ENCODE peak calls at places on chromosomes 13 and 19, in ten cellular contexts. C is SK-N-SH; F is left ventricle myocardium inferior; Z is activated effector memory CD4-positive, alpha-beta T cell treated with anti-CD3 and anti-CD28 coated beads, Interleukin-2, amount 50 U/mL, for 16 hours; B is tibial nerve; Y is brain microvascular endothelial cell; H is neural crest cell; N is Right ventricle myocardium inferior; M is mammary epithelial cell; E is stimulated activated CD4-positive, alpha-beta T cell treated with anti-CD3 and anti-CD28 coated beads, TNF-alpha, amount 100 ng/mL, for 4 hours. T is an unnamed sample.

GRCh38 chr19:7784856-7785255 is 21.8 kb downstream of the CLEC4M start:
- DNase-seq in C (no peak), F (no peak), Z (no peak), B (no peak), Y (no peak), H (no peak), N (no peak), M (no peak), E (no peak), T (no peak)

GRCh38 chr19:50702870-50703829 is 16.5 kb downstream of the SHANK1 start:
- DNase-seq in C (no peak), F (no peak), Z (no peak), B (no peak), Y (no peak), H (no peak), N (no peak), M (no peak), E (no peak), T (no peak)

GRCh38 chr13:32409561-32410440 is 18.1 kb downstream of the N4BP2L1 start:
- DNase-seq in C (no peak), F (peak), Z (no peak), B (peak), Y (peak), H (no peak), N (peak), M (no peak), E (no peak), T (peak)

GRCh38 chr13:63288576-63288975 is 1872.9 kb upstream of the PCDH20 start:
- DNase-seq in C (no peak), F (no peak), Z (no peak), B (no peak), Y (no peak), H (no peak), N (no peak), M (no peak), E (no peak), T (no peak)

GRCh38 chr13:35879111-35879510 is 252.1 kb downstream of the DCLK1 start:
- DNase-seq in C (no peak), F (no peak), Z (no peak), B (no peak), Y (no peak), H (no peak), N (no peak), M (no peak), E (no peak), T (no peak)

GRCh38 chr13:106349080-106349841 is 186.2 kb downstream of the EFNB2 start:
- DNase-seq in C (peak), F (peak), Z (no peak), B (no peak), Y (peak), H (no peak), N (no peak), M (peak), E (no peak), T (no peak)

GRCh38 chr13:114107686-114108081 is 24.7 kb downstream of the RASA3 start:
- DNase-seq in C (peak), F (peak), Z (peak), B (no peak), Y (peak), H (no peak), N (no peak), M (no peak), E (no peak), T (peak)

GRCh38 chr13:100214886-100215285 is 126.0 kb downstream of the PCCA start:
- DNase-seq in C (no peak), F (no peak), Z (no peak), B (no peak), Y (peak), H (no peak), N (no peak), M (peak), E (no peak), T (no peak)

GRCh38 chr13:41408061-41408460 is 49.3 kb upstream of the RGCC start:
- DNase-seq in C (no peak), F (no peak), Z (no peak), B (no peak), Y (no peak), H (no peak), N (no peak), M (peak), E (no peak), T (no peak)

GRCh38 chr19:35264281-35265125 is 4.3 kb upstream of the USF2 start:
- DNase-seq in C (no peak), F (no peak), Z (peak), B (no peak), Y (no peak), H (no peak), N (peak), M (no peak), E (no peak), T (peak)

GRCh38 chr19:33773704-33774624 is 22.7 kb upstream of the KCTD15 start:
- DNase-seq in C (peak), F (no peak), Z (no peak), B (no peak), Y (no peak), H (no peak), N (no peak), M (no peak), E (no peak), T (no peak)

GRCh38 chr13:86567119-86567518 is 767.9 kb upstream of the SLITRK6 start:
- DNase-seq in C (peak), F (no peak), Z (no peak), B (no peak), Y (no peak), H (no peak), N (no peak), M (no peak), E (no peak), T (no peak)

GRCh38 chr19:41774515-41774980 is 19.2 kb downstream of the CEACAM6 start:
- DNase-seq in C (no peak), F (no peak), Z (peak), B (no peak), Y (no peak), H (no peak), N (no peak), M (peak), E (no peak), T (no peak)